ENCODE peak calls at places on chromosomes 11 and 22, in seven cellular contexts. One of them, this sample, is unnamed.
A peak's percentile ranks its signal among the peaks of the same experiment; 100 is the strongest.

GRCh38 chr11:834371-835316 is 1.9 kb downstream of the CD151 start:
- DNase-seq in colonic mucosa: peak; percentile 85
- DNase-seq in HCT116: peak; percentile 72
- DNase-seq in esophagus squamous epithelium: no peak
- DNase-seq in transverse colon: peak; percentile 86
- DNase-seq in cardiac muscle cell: peak; percentile 63
- DNase-seq in CD4-positive, CD25-positive, alpha-beta regulatory T cell: no peak
- DNase-seq in this sample: peak; percentile 89

GRCh38 chr11:130400793-130401483 is 27.5 kb downstream of the ADAMTS8 start:
- DNase-seq in HCT116: no peak
- DNase-seq in cardiac muscle cell: peak; percentile 79
- DNase-seq in colonic mucosa: no peak
- DNase-seq in CD4-positive, CD25-positive, alpha-beta regulatory T cell: no peak
- DNase-seq in esophagus squamous epithelium: no peak
- DNase-seq in transverse colon: no peak
- DNase-seq in this sample: no peak

GRCh38 chr11:68968306-68969255 is 12.2 kb downstream of the MRGPRD start:
- DNase-seq in CD4-positive, CD25-positive, alpha-beta regulatory T cell: no peak
- DNase-seq in colonic mucosa: no peak
- DNase-seq in HCT116: no peak
- DNase-seq in transverse colon: peak; percentile 6
- DNase-seq in cardiac muscle cell: no peak
- DNase-seq in esophagus squamous epithelium: no peak
- DNase-seq in this sample: no peak

GRCh38 chr11:76616676-76617552 is 53.6 kb downstream of the LRRC32 start:
- DNase-seq in transverse colon: no peak
- DNase-seq in cardiac muscle cell: no peak
- DNase-seq in CD4-positive, CD25-positive, alpha-beta regulatory T cell: no peak
- DNase-seq in colonic mucosa: no peak
- DNase-seq in esophagus squamous epithelium: no peak
- DNase-seq in HCT116: no peak
- DNase-seq in this sample: no peak

GRCh38 chr11:62105611-62106245 is 18.1 kb upstream of the INCENP start:
- DNase-seq in esophagus squamous epithelium: no peak
- DNase-seq in colonic mucosa: no peak
- DNase-seq in transverse colon: no peak
- DNase-seq in HCT116: no peak
- DNase-seq in CD4-positive, CD25-positive, alpha-beta regulatory T cell: no peak
- DNase-seq in cardiac muscle cell: peak; percentile 69
- DNase-seq in this sample: no peak

GRCh38 chr11:56714206-56714605 is 15.3 kb downstream of the OR9G1 start:
- DNase-seq in transverse colon: no peak
- DNase-seq in cardiac muscle cell: no peak
- DNase-seq in colonic mucosa: no peak
- DNase-seq in CD4-positive, CD25-positive, alpha-beta regulatory T cell: no peak
- DNase-seq in esophagus squamous epithelium: no peak
- DNase-seq in HCT116: no peak
- DNase-seq in this sample: no peak

GRCh38 chr11:72814831-72815618 is 814 bp downstream of the ATG16L2 start:
- DNase-seq in transverse colon: peak; percentile 56
- DNase-seq in cardiac muscle cell: peak; percentile 45
- DNase-seq in HCT116: peak; percentile 71
- DNase-seq in esophagus squamous epithelium: no peak
- DNase-seq in colonic mucosa: peak; percentile 62
- DNase-seq in CD4-positive, CD25-positive, alpha-beta regulatory T cell: no peak
- DNase-seq in this sample: peak; percentile 48

GRCh38 chr11:75246006-75246672 is 5.6 kb downstream of the TPBGL start:
- DNase-seq in HCT116: no peak
- DNase-seq in cardiac muscle cell: no peak
- DNase-seq in transverse colon: no peak
- DNase-seq in esophagus squamous epithelium: no peak
- DNase-seq in CD4-positive, CD25-positive, alpha-beta regulatory T cell: no peak
- DNase-seq in colonic mucosa: no peak
- DNase-seq in this sample: no peak

GRCh38 chr22:26169312-26170111 is at the start of gene SEZ6L:
- DNase-seq in esophagus squamous epithelium: no peak
- DNase-seq in HCT116: no peak
- DNase-seq in transverse colon: no peak
- DNase-seq in cardiac muscle cell: no peak
- DNase-seq in colonic mucosa: no peak
- DNase-seq in CD4-positive, CD25-positive, alpha-beta regulatory T cell: no peak
- DNase-seq in this sample: no peak

GRCh38 chr11:117175781-117176180 is 2.8 kb upstream of the SIDT2 start:
- DNase-seq in colonic mucosa: no peak
- DNase-seq in CD4-positive, CD25-positive, alpha-beta regulatory T cell: no peak
- DNase-seq in HCT116: no peak
- DNase-seq in cardiac muscle cell: peak; percentile 26
- DNase-seq in transverse colon: no peak
- DNase-seq in esophagus squamous epithelium: no peak
- DNase-seq in this sample: no peak

GRCh38 chr11:46237248-46238077 is 40.0 kb upstream of the CREB3L1 start:
- DNase-seq in transverse colon: peak; percentile 46
- DNase-seq in colonic mucosa: peak; percentile 62
- DNase-seq in HCT116: peak; percentile 86
- DNase-seq in cardiac muscle cell: peak; percentile 91
- DNase-seq in esophagus squamous epithelium: no peak
- DNase-seq in CD4-positive, CD25-positive, alpha-beta regulatory T cell: peak; percentile 15
- DNase-seq in this sample: no peak

GRCh38 chr22:45884201-45885067 is 92.5 kb downstream of the WNT7B start:
- DNase-seq in colonic mucosa: no peak
- DNase-seq in CD4-positive, CD25-positive, alpha-beta regulatory T cell: no peak
- DNase-seq in esophagus squamous epithelium: no peak
- DNase-seq in transverse colon: no peak
- DNase-seq in HCT116: no peak
- DNase-seq in cardiac muscle cell: peak; percentile 16
- DNase-seq in this sample: no peak

GRCh38 chr22:46336119-46337078 is 885 bp downstream of the TRMU start:
- DNase-seq in HCT116: no peak
- DNase-seq in esophagus squamous epithelium: no peak
- DNase-seq in transverse colon: peak; percentile 33
- DNase-seq in CD4-positive, CD25-positive, alpha-beta regulatory T cell: no peak
- DNase-seq in colonic mucosa: peak; percentile 43
- DNase-seq in cardiac muscle cell: peak; percentile 16
- DNase-seq in this sample: peak; percentile 38

GRCh38 chr11:63762662-63763505 is 5.7 kb downstream of the ZFTA start:
- DNase-seq in CD4-positive, CD25-positive, alpha-beta regulatory T cell: no peak
- DNase-seq in colonic mucosa: peak; percentile 64
- DNase-seq in cardiac muscle cell: peak; percentile 71
- DNase-seq in transverse colon: peak; percentile 51
- DNase-seq in HCT116: no peak
- DNase-seq in esophagus squamous epithelium: no peak
- DNase-seq in this sample: peak; percentile 30

GRCh38 chr11:59216654-59217640 is 4.2 kb upstream of the MPEG1 start:
- DNase-seq in cardiac muscle cell: peak; percentile 42
- DNase-seq in transverse colon: peak; percentile 46
- DNase-seq in esophagus squamous epithelium: no peak
- DNase-seq in CD4-positive, CD25-positive, alpha-beta regulatory T cell: no peak
- DNase-seq in HCT116: no peak
- DNase-seq in colonic mucosa: peak; percentile 49
- DNase-seq in this sample: peak; percentile 11

GRCh38 chr11:76769645-76770586 is 13.2 kb upstream of the TSKU start:
- DNase-seq in esophagus squamous epithelium: no peak
- DNase-seq in transverse colon: peak; percentile 91
- DNase-seq in HCT116: no peak
- DNase-seq in cardiac muscle cell: peak; percentile 32
- DNase-seq in CD4-positive, CD25-positive, alpha-beta regulatory T cell: no peak
- DNase-seq in colonic mucosa: peak; percentile 93
- DNase-seq in this sample: peak; percentile 99

GRCh38 chr11:66363805-66364535 is 7.6 kb downstream of the SLC29A2 start:
- DNase-seq in cardiac muscle cell: peak; percentile 27
- DNase-seq in colonic mucosa: peak; percentile 80
- DNase-seq in esophagus squamous epithelium: no peak
- DNase-seq in HCT116: no peak
- DNase-seq in CD4-positive, CD25-positive, alpha-beta regulatory T cell: peak; percentile 41
- DNase-seq in transverse colon: peak; percentile 74
- DNase-seq in this sample: peak; percentile 58

GRCh38 chr11:75191330-75191717 is 40.4 kb downstream of the SLCO2B1 start:
- DNase-seq in colonic mucosa: no peak
- DNase-seq in transverse colon: no peak
- DNase-seq in cardiac muscle cell: no peak
- DNase-seq in CD4-positive, CD25-positive, alpha-beta regulatory T cell: no peak
- DNase-seq in esophagus squamous epithelium: no peak
- DNase-seq in HCT116: no peak
- DNase-seq in this sample: no peak

GRCh38 chr11:65907878-65908277 is 7.7 kb upstream of the FOSL1 start:
- DNase-seq in esophagus squamous epithelium: no peak
- DNase-seq in HCT116: no peak
- DNase-seq in transverse colon: no peak
- DNase-seq in cardiac muscle cell: no peak
- DNase-seq in colonic mucosa: no peak
- DNase-seq in CD4-positive, CD25-positive, alpha-beta regulatory T cell: no peak
- DNase-seq in this sample: no peak

GRCh38 chr11:68855205-68855978 is 13.7 kb upstream of the CPT1A start:
- DNase-seq in cardiac muscle cell: peak; percentile 80
- DNase-seq in esophagus squamous epithelium: no peak
- DNase-seq in transverse colon: peak; percentile 41
- DNase-seq in colonic mucosa: peak; percentile 58
- DNase-seq in HCT116: no peak
- DNase-seq in CD4-positive, CD25-positive, alpha-beta regulatory T cell: no peak
- DNase-seq in this sample: peak; percentile 57

GRCh38 chr11:20762980-20763379 is 93.6 kb downstream of the NELL1 start:
- DNase-seq in CD4-positive, CD25-positive, alpha-beta regulatory T cell: no peak
- DNase-seq in cardiac muscle cell: no peak
- DNase-seq in colonic mucosa: no peak
- DNase-seq in transverse colon: no peak
- DNase-seq in esophagus squamous epithelium: no peak
- DNase-seq in HCT116: no peak
- DNase-seq in this sample: no peak

GRCh38 chr11:28756977-28757376 is 648.8 kb downstream of the METTL15 start:
- DNase-seq in esophagus squamous epithelium: no peak
- DNase-seq in CD4-positive, CD25-positive, alpha-beta regulatory T cell: no peak
- DNase-seq in HCT116: no peak
- DNase-seq in colonic mucosa: no peak
- DNase-seq in cardiac muscle cell: peak; percentile 87
- DNase-seq in transverse colon: no peak
- DNase-seq in this sample: no peak

GRCh38 chr11:80620867-80621266 is 1180.0 kb upstream of the TENM4 start:
- DNase-seq in HCT116: no peak
- DNase-seq in esophagus squamous epithelium: no peak
- DNase-seq in transverse colon: no peak
- DNase-seq in cardiac muscle cell: no peak
- DNase-seq in colonic mucosa: no peak
- DNase-seq in CD4-positive, CD25-positive, alpha-beta regulatory T cell: no peak
- DNase-seq in this sample: no peak

GRCh38 chr11:44005956-44006355 is 41.8 kb upstream of the ACCSL start:
- DNase-seq in cardiac muscle cell: no peak
- DNase-seq in HCT116: no peak
- DNase-seq in colonic mucosa: peak; percentile 6
- DNase-seq in esophagus squamous epithelium: no peak
- DNase-seq in CD4-positive, CD25-positive, alpha-beta regulatory T cell: no peak
- DNase-seq in transverse colon: no peak
- DNase-seq in this sample: no peak

GRCh38 chr11:61123775-61124571 is 21.7 kb downstream of the CD5 start:
- DNase-seq in HCT116: no peak
- DNase-seq in esophagus squamous epithelium: no peak
- DNase-seq in cardiac muscle cell: no peak
- DNase-seq in CD4-positive, CD25-positive, alpha-beta regulatory T cell: no peak
- DNase-seq in colonic mucosa: no peak
- DNase-seq in transverse colon: no peak
- DNase-seq in this sample: no peak

GRCh38 chr22:44369241-44369652 is 56.5 kb upstream of the SHISAL1 start:
- DNase-seq in cardiac muscle cell: no peak
- DNase-seq in transverse colon: no peak
- DNase-seq in CD4-positive, CD25-positive, alpha-beta regulatory T cell: no peak
- DNase-seq in HCT116: no peak
- DNase-seq in colonic mucosa: no peak
- DNase-seq in esophagus squamous epithelium: no peak
- DNase-seq in this sample: no peak

GRCh38 chr22:41966607-41967240 is 2.5 kb upstream of the SEPTIN3 start:
- DNase-seq in cardiac muscle cell: peak; percentile 88
- DNase-seq in colonic mucosa: peak; percentile 49
- DNase-seq in transverse colon: peak; percentile 41
- DNase-seq in esophagus squamous epithelium: no peak
- DNase-seq in CD4-positive, CD25-positive, alpha-beta regulatory T cell: no peak
- DNase-seq in HCT116: peak; percentile 48
- DNase-seq in this sample: peak; percentile 70
- H3K27ac ChIP-seq in cardiac muscle cell: no peak overlapping the region
- H3K27ac ChIP-seq in colonic mucosa: no peak overlapping the region
- H3K27ac ChIP-seq in transverse colon: no peak overlapping the region
- H3K27ac ChIP-seq in esophagus squamous epithelium: no peak overlapping the region
- H3K27ac ChIP-seq in CD4-positive, CD25-positive, alpha-beta regulatory T cell: no peak overlapping the region
- H3K27ac ChIP-seq in HCT116: no peak overlapping the region
- H3K27ac ChIP-seq in this sample: no peak overlapping the region

GRCh38 chr22:35257002-35257320 is 332 bp upstream of the HMGXB4 start:
- DNase-seq in cardiac muscle cell: no peak
- DNase-seq in esophagus squamous epithelium: no peak
- DNase-seq in HCT116: no peak
- DNase-seq in CD4-positive, CD25-positive, alpha-beta regulatory T cell: no peak
- DNase-seq in colonic mucosa: no peak
- DNase-seq in transverse colon: no peak
- DNase-seq in this sample: no peak

GRCh38 chr22:35258144-35258988 is 1.1 kb downstream of the HMGXB4 start:
- DNase-seq in esophagus squamous epithelium: no peak
- DNase-seq in HCT116: no peak
- DNase-seq in CD4-positive, CD25-positive, alpha-beta regulatory T cell: no peak
- DNase-seq in colonic mucosa: peak; percentile 36
- DNase-seq in cardiac muscle cell: peak; percentile 43
- DNase-seq in transverse colon: peak; percentile 17
- DNase-seq in this sample: peak; percentile 34

GRCh38 chr22:35257321-35258143 is at the start of gene HMGXB4:
- DNase-seq in transverse colon: peak; percentile 88
- DNase-seq in colonic mucosa: peak; percentile 89
- DNase-seq in esophagus squamous epithelium: peak; percentile 17
- DNase-seq in cardiac muscle cell: peak; percentile 92
- DNase-seq in HCT116: peak; percentile 71
- DNase-seq in CD4-positive, CD25-positive, alpha-beta regulatory T cell: peak; percentile 78
- DNase-seq in this sample: peak; percentile 88

DNA sequence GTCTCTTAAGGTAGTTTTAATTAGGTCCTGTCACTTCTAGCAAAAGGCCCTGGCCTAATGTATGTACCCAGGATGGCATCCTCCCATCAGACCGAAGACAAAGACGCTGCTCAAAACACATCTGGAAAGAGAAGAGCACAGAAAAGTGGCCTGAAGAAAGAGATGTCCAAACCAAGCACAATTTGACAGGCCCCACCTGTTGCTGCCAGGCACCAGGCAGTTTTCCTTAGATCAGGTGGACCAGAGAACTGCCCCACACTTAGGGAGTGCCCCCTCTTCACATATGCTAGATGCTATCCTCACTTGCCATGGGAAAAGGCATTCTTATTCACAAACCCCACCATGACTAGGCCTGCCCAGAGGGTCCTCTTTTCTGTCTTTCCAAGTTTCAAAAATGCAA is 3.3 kb upstream of the HMGXB4 start:
- DNase-seq in colonic mucosa: no peak
- DNase-seq in cardiac muscle cell: no peak
- DNase-seq in transverse colon: no peak
- DNase-seq in CD4-positive, CD25-positive, alpha-beta regulatory T cell: no peak
- DNase-seq in HCT116: no peak
- DNase-seq in esophagus squamous epithelium: no peak
- DNase-seq in this sample: no peak
- H3K4me1 ChIP-seq in colonic mucosa: no peaks in the 10 kb centered on the region
- H3K4me1 ChIP-seq in cardiac muscle cell: peaks cover 7% of the 10 kb centered on the region
- H3K4me1 ChIP-seq in transverse colon: peaks cover 15% of the 10 kb centered on the region
- H3K4me1 ChIP-seq in CD4-positive, CD25-positive, alpha-beta regulatory T cell: peaks cover 17% of the 10 kb centered on the region
- H3K4me1 ChIP-seq in HCT116: peaks cover 9% of the 10 kb centered on the region
- H3K4me1 ChIP-seq in esophagus squamous epithelium: peaks cover 5% of the 10 kb centered on the region
- H3K4me1 ChIP-seq in this sample: peaks cover 7% of the 10 kb centered on the region

GRCh38 chr11:47508595-47509555 is 44.1 kb downstream of the CELF1 start:
- DNase-seq in esophagus squamous epithelium: no peak
- DNase-seq in cardiac muscle cell: no peak
- DNase-seq in CD4-positive, CD25-positive, alpha-beta regulatory T cell: no peak
- DNase-seq in colonic mucosa: peak; percentile 58
- DNase-seq in transverse colon: peak; percentile 51
- DNase-seq in HCT116: no peak
- DNase-seq in this sample: peak; percentile 84
- H3K4me3 ChIP-seq in esophagus squamous epithelium: no peak overlapping the region
- H3K4me3 ChIP-seq in cardiac muscle cell: no peak overlapping the region
- H3K4me3 ChIP-seq in CD4-positive, CD25-positive, alpha-beta regulatory T cell: peak overlapping the region; percentile 32
- H3K4me3 ChIP-seq in colonic mucosa: no peak overlapping the region
- H3K4me3 ChIP-seq in transverse colon: no peak overlapping the region
- H3K4me3 ChIP-seq in HCT116: no peak overlapping the region
- H3K4me3 ChIP-seq in this sample: no peak overlapping the region

GRCh38 chr22:23781065-23781464 is 5.7 kb upstream of the SMARCB1 start:
- DNase-seq in CD4-positive, CD25-positive, alpha-beta regulatory T cell: no peak
- DNase-seq in esophagus squamous epithelium: no peak
- DNase-seq in HCT116: no peak
- DNase-seq in transverse colon: no peak
- DNase-seq in colonic mucosa: no peak
- DNase-seq in cardiac muscle cell: no peak
- DNase-seq in this sample: no peak
- H3K27ac ChIP-seq in CD4-positive, CD25-positive, alpha-beta regulatory T cell: no peak overlapping the region
- H3K27ac ChIP-seq in esophagus squamous epithelium: no peak overlapping the region
- H3K27ac ChIP-seq in HCT116: peak overlapping the region; percentile 39
- H3K27ac ChIP-seq in transverse colon: no peak overlapping the region
- H3K27ac ChIP-seq in colonic mucosa: no peak overlapping the region
- H3K27ac ChIP-seq in cardiac muscle cell: no peak overlapping the region
- H3K27ac ChIP-seq in this sample: no peak overlapping the region

This sample was measured in small intestine.